ENCODE peak calls at places on chromosomes 7 and 10, in six cellular contexts. X is small intestine, R is testis, Y is tibial nerve, U is mammary epithelial cell, K is fibroblast of lung. I is an unnamed sample.

GRCh38 chr7:87113077-87113476 is 39.2 kb upstream of the DMTF1 start:
- DNase-seq in X (no peak), R (no peak), Y (no peak), U (no peak), K (peak; percentile 11), I (no peak)

GRCh38 chr10:24007359-24007758 is 201.6 kb upstream of the KIAA1217 start:
- DNase-seq in X (no peak), R (no peak), Y (no peak), U (no peak), K (no peak), I (no peak)

GRCh38 chr10:4511559-4511958 is 314.4 kb upstream of the AKR1E2 start:
- DNase-seq in X (no peak), R (no peak), Y (no peak), U (no peak), K (peak; percentile 70), I (no peak)

GRCh38 chr10:6491841-6492609 is 88.1 kb downstream of the PRKCQ start:
- DNase-seq in X (peak; percentile 37), R (no peak), Y (no peak), U (peak; percentile 80), K (no peak), I (peak; percentile 80)

GRCh38 chr10:132549416-132549815 is 11.8 kb downstream of the INPP5A start:
- DNase-seq in X (no peak), R (no peak), Y (no peak), U (no peak), K (no peak), I (no peak)

GRCh38 chr10:66586073-66586472 is 339.8 kb upstream of the LRRTM3 start:
- DNase-seq in X (peak; percentile 40), R (peak; percentile 48), Y (no peak), U (peak; percentile 19), K (peak; percentile 68), I (no peak)

GRCh38 chr10:95618101-95618500 is 38.4 kb downstream of the ALDH18A1 start:
- DNase-seq in X (no peak), R (no peak), Y (no peak), U (no peak), K (no peak), I (no peak)

GRCh38 chr10:34235164-34235832 is 579.8 kb downstream of the PARD3 start:
- DNase-seq in X (no peak), R (no peak), Y (no peak), U (peak; percentile 53), K (peak; percentile 72), I (peak; percentile 65)

GRCh38 chr7:2220954-2221353 is 11.8 kb downstream of the MAD1L1 start:
- DNase-seq in X (no peak), R (no peak), Y (no peak), U (no peak), K (no peak), I (no peak)

GRCh38 chr10:113651021-113651420 is 12.8 kb downstream of the NRAP start:
- DNase-seq in X (no peak), R (no peak), Y (no peak), U (no peak), K (no peak), I (no peak)

GRCh38 chr7:147013820-147014219 is 897.2 kb downstream of the CNTNAP2 start:
- DNase-seq in X (no peak), R (no peak), Y (no peak), U (no peak), K (peak; percentile 27), I (no peak)

GRCh38 chr10:29160110-29160669 is 128.7 kb upstream of the LYZL1 start:
- DNase-seq in X (no peak), R (no peak), Y (no peak), U (peak; percentile 96), K (peak; percentile 69), I (peak; percentile 89)

GRCh38 chr10:91528080-91528479 is 104.8 kb downstream of the PPP1R3C start:
- DNase-seq in X (peak; percentile 17), R (no peak), Y (no peak), U (no peak), K (no peak), I (no peak)

GRCh38 chr10:128463991-128464755 is 337.9 kb upstream of the MKI67 start:
- DNase-seq in X (peak; percentile 27), R (no peak), Y (peak; percentile 43), U (peak; percentile 67), K (peak; percentile 1), I (no peak)

GRCh38 chr10:24465899-24466615 is 257.1 kb downstream of the KIAA1217 start:
- DNase-seq in X (peak; percentile 95), R (peak; percentile 63), Y (no peak), U (peak; percentile 97), K (peak; percentile 92), I (peak; percentile 91)

GRCh38 chr10:8074881-8075280 is 20.4 kb downstream of the GATA3 start:
- DNase-seq in X (no peak), R (no peak), Y (no peak), U (no peak), K (no peak), I (no peak)

GRCh38 chr7:156540619-156541165 is 99.9 kb upstream of the RNF32 start:
- DNase-seq in X (no peak), R (no peak), Y (no peak), U (no peak), K (no peak), I (no peak)

GRCh38 chr7:55120501-55121198 is 101.8 kb downstream of the EGFR start:
- DNase-seq in X (peak; percentile 49), R (no peak), Y (peak; percentile 58), U (peak; percentile 87), K (peak; percentile 76), I (peak; percentile 40)

GRCh38 chr10:118956253-118957140 is 73.0 kb upstream of the NANOS1 start:
- DNase-seq in X (no peak), R (no peak), Y (no peak), U (no peak), K (no peak), I (no peak)

GRCh38 chr7:84207025-84207424 is 12.4 kb upstream of the SEMA3A start:
- DNase-seq in X (no peak), R (no peak), Y (no peak), U (no peak), K (no peak), I (no peak)

GRCh38 chr10:101559596-101560292 is 28.3 kb downstream of the POLL start:
- DNase-seq in X (no peak), R (no peak), Y (no peak), U (no peak), K (no peak), I (no peak)

GRCh38 chr10:29780639-29781038 is 145.9 kb upstream of the SVIL start:
- DNase-seq in X (no peak), R (no peak), Y (no peak), U (no peak), K (no peak), I (no peak)

GRCh38 chr10:58299580-58299979 is 30.6 kb downstream of the CISD1 start:
- DNase-seq in X (peak; percentile 77), R (peak; percentile 70), Y (peak; percentile 57), U (no peak), K (peak; percentile 69), I (no peak)

GRCh38 chr10:47423476-47423875 is 39.4 kb upstream of the ZNF488 start:
- DNase-seq in X (no peak), R (no peak), Y (no peak), U (peak; percentile 33), K (no peak), I (no peak)

GRCh38 chr7:43764039-43764789 is 5.7 kb downstream of the BLVRA start:
- DNase-seq in X (no peak), R (peak; percentile 68), Y (peak; percentile 41), U (peak; percentile 67), K (no peak), I (no peak)

GRCh38 chr7:19772323-19772722 is 1.1 kb downstream of the TMEM196 start:
- DNase-seq in X (no peak), R (no peak), Y (no peak), U (peak; percentile 26), K (no peak), I (no peak)

GRCh38 chr10:14654821-14655382 is 119.8 kb downstream of the FAM107B start:
- DNase-seq in X (no peak), R (no peak), Y (no peak), U (no peak), K (no peak), I (no peak)
- H3K27ac ChIP-seq in X (no peak overlapping the region), R (no peak overlapping the region), Y (no peak overlapping the region), U (no peak overlapping the region), K (no peak overlapping the region), I (no peak overlapping the region)

DNA sequence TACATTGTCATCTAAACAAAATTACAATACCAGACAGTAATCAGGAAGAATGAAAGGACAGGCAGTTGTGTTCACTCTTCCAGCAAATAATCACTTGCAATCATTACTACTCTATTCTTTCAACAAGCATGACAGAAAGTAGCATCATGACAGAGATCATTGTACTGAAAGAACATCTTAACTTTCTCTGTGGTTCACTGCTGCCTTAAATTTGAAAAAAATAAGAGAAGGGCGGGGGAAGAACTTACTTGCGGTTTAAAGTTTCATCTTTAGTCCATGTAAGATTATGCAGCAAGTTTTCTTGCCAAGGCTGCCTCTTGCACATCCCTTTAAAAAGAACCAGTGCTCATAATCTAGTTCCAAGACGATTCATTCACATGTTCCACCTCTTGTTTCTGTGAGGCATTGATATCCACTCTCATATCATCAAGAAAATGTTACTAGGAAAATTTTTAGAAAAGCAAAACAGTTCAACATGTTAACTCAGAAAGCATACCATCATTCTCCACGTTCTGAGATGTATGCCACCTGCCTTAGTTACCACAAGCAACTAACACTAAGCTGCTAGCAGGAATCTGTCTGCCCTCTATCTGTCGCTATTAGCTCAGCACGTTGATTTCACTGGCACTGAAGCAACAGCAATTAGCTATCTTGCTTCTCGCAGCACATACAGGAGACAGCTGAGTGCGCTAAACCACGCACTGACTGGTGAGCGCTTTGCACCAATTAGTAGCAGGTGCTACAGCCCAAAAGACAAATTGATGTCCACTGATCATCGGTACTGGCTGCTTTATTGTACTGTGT is at the start of gene PCDH15:
- DNase-seq in X (peak; percentile 9), R (peak; percentile 59), Y (no peak), U (peak; percentile 26), K (peak; percentile 65), I (no peak)
- H3K27ac ChIP-seq in X (no peak within 1 kb of the TSS), R (no peak within 1 kb of the TSS), Y (no peak within 1 kb of the TSS), U (no peak within 1 kb of the TSS), K (no peak within 1 kb of the TSS), I (no peak within 1 kb of the TSS)

DNA sequence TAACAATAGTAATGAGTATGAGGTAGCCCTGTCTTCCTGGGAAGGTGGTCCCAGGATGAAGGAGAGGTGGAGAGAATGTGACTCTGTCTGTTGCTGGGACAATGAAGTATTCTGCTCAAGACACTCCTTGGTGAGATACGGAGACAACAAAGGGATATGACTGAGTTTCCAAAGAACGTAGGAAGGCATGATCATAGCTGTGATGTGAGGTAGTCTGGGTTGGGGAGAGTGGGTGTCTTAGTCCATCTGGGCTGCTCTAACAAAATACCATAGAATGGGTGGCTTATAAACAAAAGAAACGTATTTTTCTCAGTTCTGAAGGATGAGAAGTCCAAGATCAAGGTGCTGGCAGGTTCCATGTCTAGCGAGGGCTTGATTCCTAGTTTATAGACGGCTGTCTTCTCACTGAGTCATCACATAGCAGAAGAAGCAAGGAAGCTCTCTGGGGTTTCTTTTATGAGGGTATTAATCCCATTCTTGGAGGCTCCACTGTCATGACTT is 84.9 kb upstream of the RHOBTB1 start:
- DNase-seq in X (no peak), R (no peak), Y (no peak), U (peak; percentile 67), K (no peak), I (peak; percentile 59)
- H3K27ac ChIP-seq in X (no peak overlapping the region), R (no peak overlapping the region), Y (no peak overlapping the region), U (peak overlapping the region; percentile 56), K (no peak overlapping the region), I (peak overlapping the region; percentile 27)

DNA sequence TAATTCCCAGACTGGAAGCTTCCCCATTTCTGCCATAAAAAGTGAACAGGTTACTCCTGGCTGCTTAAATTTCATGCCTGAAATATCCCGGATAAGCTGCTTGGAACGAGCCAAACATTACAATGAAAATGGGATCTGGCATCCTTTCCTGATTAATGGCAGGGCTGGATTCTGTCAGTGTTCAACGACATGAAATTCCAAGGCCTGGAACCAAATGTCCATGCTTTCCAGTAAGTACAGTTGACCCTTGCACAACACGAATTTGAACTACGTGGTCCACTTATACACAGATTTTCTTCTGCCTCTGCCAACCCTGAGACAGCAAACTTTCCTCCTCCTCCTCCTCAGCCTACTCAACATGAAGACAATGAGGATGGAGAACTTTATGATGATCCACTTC is 65.4 kb downstream of the SGMS1 start:
- DNase-seq in X (no peak), R (no peak), Y (no peak), U (no peak), K (peak; percentile 67), I (no peak)
- H3K27ac ChIP-seq in X (no peak overlapping the region), R (no peak overlapping the region), Y (no peak overlapping the region), U (no peak overlapping the region), K (no peak overlapping the region), I (no peak overlapping the region)